ENCODE peak calls at places on chromosomes 6 and 20, in seven cellular contexts. U is A549, A is amniotic epithelial cell, M is LoVo, S is keratinocyte, D is caudate nucleus, O is iPS-NIHi11. Z is an unnamed sample.

GRCh38 chr6:40325791-40326190 is 261.4 kb downstream of the LRFN2 start:
- DNase-seq in M (no peak), U (no peak), O (no peak), D (no peak), S (no peak), A (no peak), Z (no peak)

GRCh38 chr6:32908897-32909296 is 31.9 kb downstream of the HLA-DMB start:
- DNase-seq in S (no peak), O (no peak), D (no peak), U (no peak), M (no peak), A (no peak), Z (no peak)

GRCh38 chr6:136524936-136525413 is 25.2 kb downstream of the MAP7 start:
- DNase-seq in M (no peak), U (no peak), S (no peak), A (no peak), D (peak; percentile 46), O (no peak), Z (no peak)

GRCh38 chr6:33543116-33543515 is 37.0 kb downstream of the BAK1 start:
- DNase-seq in O (no peak), M (no peak), S (no peak), U (no peak), D (no peak), A (no peak), Z (no peak)

GRCh38 chr6:33692760-33693158 is 18.7 kb downstream of the UQCC2 start:
- DNase-seq in U (no peak), S (no peak), M (no peak), D (no peak), A (no peak), O (no peak), Z (no peak)

GRCh38 chr6:110877154-110877564 is 2.6 kb downstream of the AMD1 start:
- DNase-seq in M (no peak), A (peak; percentile 43), D (no peak), O (no peak), U (no peak), S (no peak), Z (no peak)

GRCh38 chr6:75612434-75612833 is 10.8 kb downstream of the SENP6 start:
- DNase-seq in S (no peak), D (no peak), U (no peak), A (no peak), O (no peak), M (no peak), Z (no peak)

GRCh38 chr6:26172496-26172958 is 85.3 kb downstream of the HFE start:
- DNase-seq in O (no peak), M (no peak), U (no peak), S (no peak), A (peak; percentile 47), D (peak; percentile 33), Z (no peak)

GRCh38 chr6:34003962-34004361 is 141.9 kb downstream of the GRM4 start:
- DNase-seq in D (no peak), O (no peak), A (no peak), M (no peak), S (no peak), U (no peak), Z (no peak)

GRCh38 chr6:146634022-146634421 is 35.2 kb downstream of the ADGB start:
- DNase-seq in M (no peak), D (no peak), S (no peak), O (no peak), U (no peak), A (no peak), Z (no peak)

GRCh38 chr20:20439602-20440001 is 71.7 kb downstream of the INSM1 start:
- DNase-seq in M (no peak), U (no peak), A (no peak), S (no peak), O (no peak), D (no peak), Z (no peak)

GRCh38 chr20:45153147-45153546 is 21.6 kb upstream of the PI3 start:
- DNase-seq in U (no peak), O (no peak), M (no peak), A (no peak), D (no peak), S (no peak), Z (no peak)

GRCh38 chr6:136866872-136867416 is 44.6 kb downstream of the PEX7 start:
- DNase-seq in S (no peak), A (peak; percentile 83), D (no peak), O (no peak), M (no peak), U (no peak), Z (no peak)

GRCh38 chr6:154258064-154258757 is 98.4 kb downstream of the IPCEF1 start:
- DNase-seq in M (no peak), A (no peak), S (no peak), U (no peak), D (no peak), O (no peak), Z (no peak)

GRCh38 chr6:111685058-111685457 is 79.4 kb upstream of the TRAF3IP2 start:
- DNase-seq in D (no peak), O (no peak), M (no peak), S (no peak), U (no peak), A (no peak), Z (no peak)

GRCh38 chr20:651713-652610 is 1.0 kb downstream of the SRXN1 start:
- DNase-seq in D (no peak), A (no peak), S (no peak), M (peak; percentile 19), U (no peak), O (no peak), Z (no peak)

GRCh38 chr6:90413867-90414266 is 117.2 kb upstream of the BACH2 start:
- DNase-seq in A (peak; percentile 47), M (no peak), U (no peak), S (no peak), D (peak; percentile 18), O (peak; percentile 70), Z (no peak)

GRCh38 chr20:5913166-5913565 is 37.2 kb downstream of the TRMT6 start:
- DNase-seq in D (no peak), A (no peak), M (no peak), S (no peak), O (no peak), U (no peak), Z (no peak)

GRCh38 chr6:166707045-166707444 is 80.0 kb upstream of the RPS6KA2 start:
- DNase-seq in A (peak; percentile 19), O (peak; percentile 82), M (no peak), D (peak; percentile 48), U (peak; percentile 29), S (no peak), Z (peak; percentile 88)

GRCh38 chr6:39881851-39882566 is 52.3 kb downstream of the MOCS1 start:
- DNase-seq in A (peak; percentile 68), S (no peak), U (no peak), M (no peak), O (no peak), D (no peak), Z (no peak)

GRCh38 chr6:143513410-143513809 is 1.9 kb upstream of the FUCA2 start:
- DNase-seq in S (no peak), M (no peak), O (peak; percentile 68), A (no peak), U (no peak), D (no peak), Z (peak; percentile 68)

GRCh38 chr6:106927531-106928398 is 46.8 kb downstream of the CD24 start:
- DNase-seq in D (no peak), M (peak; percentile 55), O (peak; percentile 85), U (peak; percentile 14), A (peak; percentile 41), S (peak; percentile 11), Z (peak; percentile 72)

GRCh38 chr6:125930810-125931418 is 25.7 kb upstream of the HINT3 start:
- DNase-seq in M (no peak), A (no peak), O (no peak), S (no peak), D (no peak), U (no peak), Z (no peak)

Z was measured in upper lobe of right lung.